ENCODE peak calls at places on chromosomes 1 and 21, in six cellular contexts. D, I, L, U, Q and O are unnamed samples.

GRCh38 chr1:72283204-72284083 is 1.1 kb upstream of the NEGR1 start:
- DNase-seq in D (peak), I (peak), L (peak), U (peak), Q (peak), O (peak)

GRCh38 chr1:68785328-68785727 is 288.4 kb upstream of the DEPDC1 start:
- DNase-seq in D (no peak), I (no peak), L (no peak), U (no peak), Q (no peak), O (no peak)

GRCh38 chr1:108653431-108654105 is 7.3 kb downstream of the HENMT1 start:
- DNase-seq in D (no peak), I (no peak), L (no peak), U (no peak), Q (no peak), O (no peak)

GRCh38 chr1:85447000-85447943 is 17.7 kb downstream of the DDAH1 start:
- DNase-seq in D (peak), I (no peak), L (no peak), U (no peak), Q (no peak), O (no peak)

GRCh38 chr1:193589597-193590040 is 403.2 kb upstream of the B3GALT2 start:
- DNase-seq in D (peak), I (no peak), L (no peak), U (no peak), Q (no peak), O (no peak)

GRCh38 chr1:244854175-244854574 is 10.2 kb downstream of the HNRNPU start:
- DNase-seq in D (no peak), I (no peak), L (no peak), U (no peak), Q (no peak), O (no peak)

GRCh38 chr1:61227857-61228557 is 145.6 kb downstream of the NFIA start:
- DNase-seq in D (no peak), I (no peak), L (no peak), U (no peak), Q (peak), O (no peak)

GRCh38 chr1:156864796-156865195 is 4.1 kb downstream of the NTRK1 start:
- DNase-seq in D (no peak), I (no peak), L (no peak), U (no peak), Q (no peak), O (no peak)

GRCh38 chr1:185674201-185674600 is 60.0 kb upstream of the HMCN1 start:
- DNase-seq in D (peak), I (no peak), L (no peak), U (no peak), Q (no peak), O (no peak)

GRCh38 chr1:232192781-232193450 is 437.0 kb downstream of the SIPA1L2 start:
- DNase-seq in D (peak), I (no peak), L (no peak), U (no peak), Q (no peak), O (no peak)

GRCh38 chr1:10765734-10766478 is 30.5 kb downstream of the CASZ1 start:
- DNase-seq in D (no peak), I (peak), L (no peak), U (no peak), Q (no peak), O (no peak)

GRCh38 chr1:82778612-82779011 is 977.9 kb downstream of the ADGRL2 start:
- DNase-seq in D (peak), I (no peak), L (no peak), U (no peak), Q (peak), O (peak)

GRCh38 chr1:9136925-9137324 is 8.0 kb upstream of the GPR157 start:
- DNase-seq in D (no peak), I (no peak), L (no peak), U (no peak), Q (no peak), O (no peak)

GRCh38 chr1:116881879-116882520 is 27.7 kb upstream of the PTGFRN start:
- DNase-seq in D (peak), I (peak), L (no peak), U (peak), Q (peak), O (peak)

GRCh38 chr1:6634278-6635052 is 9.8 kb downstream of the THAP3 start:
- DNase-seq in D (peak), I (peak), L (no peak), U (peak), Q (peak), O (peak)

GRCh38 chr1:207612762-207613161 is 32.2 kb upstream of the CR1L start:
- DNase-seq in D (no peak), I (no peak), L (no peak), U (no peak), Q (no peak), O (peak)

GRCh38 chr21:26135520-26135919 is 35.0 kb downstream of the APP start:
- DNase-seq in D (no peak), I (no peak), L (no peak), U (no peak), Q (no peak), O (no peak)

GRCh38 chr1:117116784-117117130 is 4.8 kb downstream of the TRIM45 start:
- DNase-seq in D (no peak), I (no peak), L (no peak), U (no peak), Q (no peak), O (no peak)

GRCh38 chr1:204128964-204129896 is 22.6 kb downstream of the ETNK2 start:
- DNase-seq in D (peak), I (peak), L (no peak), U (peak), Q (peak), O (peak)

GRCh38 chr1:116521186-116521585 is 49.6 kb downstream of the CD58 start:
- DNase-seq in D (no peak), I (no peak), L (no peak), U (no peak), Q (peak), O (no peak)

GRCh38 chr1:61241411-61241838 is 159.1 kb downstream of the NFIA start:
- DNase-seq in D (peak), I (no peak), L (no peak), U (no peak), Q (no peak), O (no peak)

GRCh38 chr1:239944666-239945065 is 147.0 kb upstream of the FMN2 start:
- DNase-seq in D (no peak), I (no peak), L (no peak), U (no peak), Q (no peak), O (no peak)

GRCh38 chr1:224182057-224182865 is 779 bp upstream of the DEGS1 start:
- DNase-seq in D (no peak), I (no peak), L (no peak), U (no peak), Q (no peak), O (no peak)

GRCh38 chr1:236122176-236122575 is 20.2 kb upstream of the GPR137B start:
- DNase-seq in D (no peak), I (no peak), L (no peak), U (no peak), Q (no peak), O (no peak)

GRCh38 chr1:183267646-183268431 is 81.8 kb downstream of the LAMC2 start:
- DNase-seq in D (peak), I (no peak), L (no peak), U (no peak), Q (no peak), O (no peak)

GRCh38 chr1:90114521-90115141 is 119.7 kb downstream of the ZNF326 start:
- DNase-seq in D (peak), I (no peak), L (peak), U (no peak), Q (peak), O (peak)

GRCh38 chr1:207817778-207818751 is 66.2 kb downstream of the CD46 start:
- DNase-seq in D (no peak), I (no peak), L (no peak), U (no peak), Q (no peak), O (no peak)

GRCh38 chr21:44686843-44687561 is 5.0 kb upstream of the KRTAP12-1 start:
- DNase-seq in D (no peak), I (no peak), L (no peak), U (no peak), Q (no peak), O (peak)

GRCh38 chr1:192807968-192808587 is 761 bp upstream of the RGS2 start:
- DNase-seq in D (no peak), I (no peak), L (no peak), U (no peak), Q (peak), O (peak)

GRCh38 chr1:167138703-167139102 is 44.8 kb downstream of the STYXL2 start:
- DNase-seq in D (no peak), I (no peak), L (no peak), U (no peak), Q (no peak), O (peak)

GRCh38 chr1:213194383-213194782 is 143.3 kb downstream of the RPS6KC1 start:
- DNase-seq in D (no peak), I (no peak), L (no peak), U (no peak), Q (no peak), O (peak)

GRCh38 chr1:212692774-212693644 is 6.6 kb downstream of the BATF3 start:
- DNase-seq in D (no peak), I (no peak), L (no peak), U (no peak), Q (no peak), O (peak)

GRCh38 chr1:205598841-205599666 is 32.8 kb downstream of the ELK4 start:
- DNase-seq in D (peak), I (no peak), L (no peak), U (no peak), Q (no peak), O (no peak)

GRCh38 chr1:209367031-209367813 is 216.3 kb upstream of the CAMK1G start:
- DNase-seq in D (no peak), I (no peak), L (no peak), U (no peak), Q (no peak), O (no peak)